ENCODE peak calls at places on chromosomes 4 and X, in six cellular contexts. C is colonic mucosa, P is tibial nerve, W is breast epithelium, K is astrocyte, G is HCT116. Y is an unnamed sample.

GRCh38 chrX:122303761-122304160 is 880.3 kb upstream of the GRIA3 start:
- DNase-seq in K (no peak), P (no peak), G (no peak), C (no peak), W (no peak), Y (no peak)

GRCh38 chr4:148444296-148445070 is 2.3 kb upstream of the NR3C2 start:
- DNase-seq in P (no peak), C (peak; percentile 44), W (no peak), G (no peak), K (no peak), Y (peak; percentile 69)

GRCh38 chrX:107823456-107823855 is 2.2 kb upstream of the MID2 start:
- DNase-seq in P (no peak), G (no peak), C (no peak), W (no peak), K (peak; percentile 81), Y (no peak)

GRCh38 chr4:123631699-123632098 is 235.1 kb downstream of the SPRY1 start:
- DNase-seq in W (no peak), P (no peak), G (no peak), C (no peak), K (peak; percentile 14), Y (no peak)

GRCh38 chr4:82578935-82579334 is 17.1 kb upstream of the TMEM150C start:
- DNase-seq in C (no peak), K (no peak), G (peak; percentile 19), W (no peak), P (no peak), Y (no peak)

GRCh38 chrX:143788265-143788664 is 67.7 kb upstream of the SPANXN2 start:
- DNase-seq in P (no peak), K (no peak), G (no peak), W (no peak), C (no peak), Y (no peak)

GRCh38 chr4:169080970-169081369 is 70.9 kb upstream of the CBR4 start:
- DNase-seq in W (no peak), G (no peak), K (peak; percentile 46), P (peak; percentile 75), C (no peak), Y (no peak)

GRCh38 chr4:88522702-88523324 is 763 bp downstream of the PYURF start:
- DNase-seq in K (no peak), G (no peak), W (no peak), P (peak; percentile 9), C (peak; percentile 47), Y (peak; percentile 42)

GRCh38 chrX:155718964-155719586 is 106.3 kb upstream of the TMLHE start:
- DNase-seq in P (no peak), K (no peak), W (no peak), G (no peak), C (no peak), Y (no peak)

GRCh38 chr4:158871050-158871724 is 102.4 kb downstream of the FNIP2 start:
- DNase-seq in G (no peak), P (peak; percentile 19), K (peak; percentile 11), C (no peak), W (no peak), Y (no peak)

DNA sequence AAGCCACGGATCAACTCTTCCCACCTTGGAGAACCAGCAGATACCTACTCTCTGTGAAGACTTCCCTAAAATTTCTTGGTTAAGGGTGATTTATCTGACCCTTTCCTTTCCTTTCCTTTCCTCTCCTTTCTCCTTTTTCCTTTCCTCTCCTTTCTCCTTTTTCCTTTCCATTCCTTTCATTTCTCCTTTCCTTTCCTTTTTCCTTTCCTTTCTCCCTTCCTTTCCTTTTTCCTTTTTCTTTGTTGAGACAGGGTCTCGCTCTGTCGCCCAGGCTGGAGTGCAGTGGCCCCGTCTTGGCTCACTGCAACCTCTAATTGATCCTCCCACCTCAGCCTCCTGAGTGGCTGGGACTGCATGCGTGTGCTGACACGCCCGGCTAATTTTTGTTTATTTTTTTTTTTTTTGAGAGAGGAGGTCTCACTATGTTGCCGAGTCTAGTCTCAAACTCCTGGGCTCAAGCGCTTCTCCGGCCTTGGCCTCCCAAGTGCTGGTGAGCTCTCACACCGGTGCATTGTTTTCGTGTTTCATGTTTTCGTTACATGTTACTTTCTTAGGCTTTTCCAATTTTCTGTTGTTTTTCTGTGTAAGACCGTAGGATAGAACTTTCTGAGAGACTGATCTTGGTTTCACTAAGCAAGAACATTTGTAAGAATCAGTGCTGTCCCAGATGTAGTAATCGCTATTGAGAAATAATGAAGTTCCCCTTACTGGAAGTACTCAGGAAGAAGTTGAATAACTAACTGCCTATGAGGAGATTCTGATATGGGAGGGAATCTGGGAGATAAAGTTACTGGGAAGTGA is 2.0 kb downstream of the TMEM165 start:
- DNase-seq in C (no peak), P (no peak), G (no peak), W (no peak), K (peak; percentile 57), Y (no peak)
- H3K4me3 ChIP-seq in C (peak overlapping the region; percentile 97), P (peak overlapping the region; percentile 95), G (peak overlapping the region; percentile 80), W (peak overlapping the region; percentile 97), K (peak overlapping the region; percentile 90), Y (no peak overlapping the region)

GRCh38 chrX:150477364-150477763 is 91.1 kb upstream of the MTM1 start:
- DNase-seq in C (no peak), G (no peak), P (no peak), K (no peak), W (no peak), Y (no peak)

GRCh38 chrX:150475466-150475865 is 93.0 kb upstream of the MTM1 start:
- DNase-seq in G (no peak), C (no peak), K (no peak), P (no peak), W (no peak), Y (no peak)

GRCh38 chrX:150476183-150476699 is 92.2 kb upstream of the MTM1 start:
- DNase-seq in K (peak; percentile 15), W (no peak), G (no peak), P (no peak), C (no peak), Y (no peak)

GRCh38 chrX:150482537-150483217 is 85.7 kb upstream of the MTM1 start:
- DNase-seq in G (peak; percentile 51), W (no peak), K (peak; percentile 75), P (no peak), C (no peak), Y (no peak)

DNA sequence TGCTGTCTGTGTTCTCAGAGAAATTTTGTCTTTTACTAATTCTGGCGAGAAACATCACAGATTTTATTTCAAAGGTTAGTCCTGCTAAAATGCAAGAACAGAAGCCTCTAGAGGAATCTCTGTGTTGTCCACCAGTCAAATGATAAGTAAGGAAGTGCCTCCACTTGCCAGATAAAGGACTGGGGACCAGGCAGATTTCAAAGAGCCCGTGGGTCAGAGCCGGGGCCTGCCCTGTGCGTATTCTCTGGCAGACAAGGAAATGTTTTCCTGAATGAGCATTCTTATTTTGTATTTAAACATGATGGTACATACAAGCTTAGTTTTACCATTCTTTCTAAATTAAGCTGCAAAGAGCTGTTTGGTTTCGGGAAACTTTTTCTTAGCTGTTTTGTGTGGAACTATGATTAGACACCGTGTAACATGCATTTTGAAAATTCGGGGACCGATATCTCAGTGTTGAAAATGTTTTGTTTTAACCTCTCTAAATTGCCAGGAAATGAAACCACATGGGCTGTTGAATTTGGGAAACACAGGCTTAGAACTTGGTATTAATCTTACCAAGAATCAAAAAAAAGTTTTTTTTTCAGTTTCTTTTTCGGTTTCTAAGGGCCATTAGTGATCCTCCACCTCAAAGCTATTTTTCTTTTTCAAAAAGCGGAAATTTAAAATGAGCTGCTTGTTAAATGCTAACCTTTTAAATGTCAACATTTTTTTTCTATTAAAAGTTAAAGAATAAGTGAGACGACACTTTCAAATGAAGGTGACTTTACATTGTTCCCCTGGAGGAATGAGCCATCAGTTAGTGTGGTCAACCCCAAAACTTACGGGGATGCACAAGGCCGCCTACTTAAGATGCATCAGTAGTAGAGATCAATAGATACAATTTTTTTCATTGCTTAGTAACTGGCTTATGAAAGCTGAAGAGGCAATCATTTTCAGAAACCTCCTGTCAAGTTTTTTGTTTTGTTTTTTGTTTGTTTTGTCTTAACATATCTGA is 89.6 kb upstream of the MTM1 start:
- DNase-seq in W (no peak), G (no peak), C (no peak), P (no peak), K (no peak), Y (peak; percentile 43)
- H3K27ac ChIP-seq in W (no peak overlapping the region), G (no peak overlapping the region), C (no peak overlapping the region), P (no peak overlapping the region), K (no peak overlapping the region), Y (peak overlapping the region; percentile 46)

GRCh38 chr4:102735578-102735977 is 25.2 kb downstream of the MANBA start:
- DNase-seq in P (no peak), W (no peak), C (no peak), G (no peak), K (no peak), Y (no peak)
- H3K9me3 ChIP-seq in P (no peaks in the 10 kb centered on the region), W (no peaks in the 10 kb centered on the region), C (no peaks in the 10 kb centered on the region), G (no peaks in the 10 kb centered on the region), K (no peaks in the 10 kb centered on the region), Y (peaks cover 4% of the 10 kb centered on the region)

GRCh38 chrX:119240356-119240755 is 4.3 kb downstream of the PGRMC1 start:
- DNase-seq in C (no peak), W (no peak), G (no peak), P (no peak), K (peak; percentile 87), Y (no peak)
- H3K4me3 ChIP-seq in C (no peak overlapping the region), W (no peak overlapping the region), G (no peak overlapping the region), P (no peak overlapping the region), K (no peak overlapping the region), Y (no peak overlapping the region)

DNA sequence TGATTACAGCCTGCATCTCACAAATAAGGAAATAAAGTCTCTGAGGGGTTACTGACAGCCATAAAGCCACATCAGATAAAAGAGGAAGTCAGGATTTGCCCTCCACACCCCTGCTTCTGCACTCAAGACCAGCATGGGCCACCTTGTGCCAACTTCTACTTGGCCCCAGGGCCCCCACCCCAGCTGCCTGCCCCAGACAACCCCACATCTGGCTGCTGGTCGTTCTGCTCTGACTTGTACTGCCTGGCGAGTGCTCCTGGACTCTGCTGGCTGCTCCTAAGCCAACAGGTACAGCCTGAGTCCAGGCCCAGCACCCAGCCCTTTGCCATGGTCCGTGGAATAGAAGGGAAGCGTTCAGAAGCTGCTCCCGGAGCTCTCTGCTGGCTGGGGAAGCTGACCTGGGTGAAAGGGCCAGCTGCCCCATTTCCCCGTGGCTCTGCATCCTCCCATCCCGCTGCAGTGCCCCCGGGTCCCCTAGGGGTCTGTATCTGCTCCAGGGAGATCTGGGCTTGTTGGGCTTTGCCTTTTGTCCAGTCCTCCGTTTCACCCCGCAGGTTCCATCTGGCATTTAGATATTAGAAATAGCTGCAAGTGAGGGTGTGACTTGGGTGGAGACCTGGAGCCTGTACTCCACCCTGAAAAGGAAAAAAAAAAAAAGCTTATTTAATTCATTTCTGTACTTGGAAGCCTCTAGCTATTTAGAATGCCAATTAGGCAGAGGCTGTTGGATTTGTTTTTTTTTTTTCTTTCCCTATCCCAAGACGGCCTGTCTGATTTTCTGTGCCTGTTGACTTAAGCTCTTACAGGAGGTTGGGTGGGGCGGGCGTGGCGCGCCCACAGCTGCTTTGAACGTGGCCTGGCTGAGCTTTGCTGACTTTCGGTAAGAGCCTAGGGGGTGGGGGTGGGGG is 194.7 kb downstream of the PTTG2 start:
- DNase-seq in P (no peak), C (peak; percentile 84), G (no peak), W (no peak), K (no peak), Y (no peak)
- H3K27ac ChIP-seq in P (no peak overlapping the region), C (peak overlapping the region; percentile 91), G (peak overlapping the region; percentile 46), W (peak overlapping the region; percentile 62), K (no peak overlapping the region), Y (no peak overlapping the region)